ENCODE peak calls at places on chromosomes 5 and 9, in ten cellular contexts. M is spleen; E is CD4-positive, alpha-beta T cell; S is HuH-7; N is iPS DF 6.9; I is mucosa of descending colon; P is activated CD8-positive, alpha-beta memory T cell treated with anti-CD3 and anti-CD28 coated beads, Interleukin-2, amount 50 U/mL, for 48 hours; B is GM13976; H is EL; T is T-helper 9 cell. C is an unnamed sample.
A peak's percentile ranks its signal among the peaks of the same experiment; 100 is the strongest.

GRCh38 chr5:849651-850301 is 1.0 kb downstream of the ZDHHC11 start:
- DNase-seq in S (peak; percentile 45), M (peak; percentile 70), T (no peak), E (no peak), B (no peak), H (no peak), I (peak; percentile 43), N (no peak), P (peak; percentile 32), C (no peak)

GRCh38 chr5:143497749-143498148 is 94.3 kb upstream of the NR3C1 start:
- DNase-seq in T (no peak), P (no peak), N (no peak), M (no peak), S (no peak), E (no peak), H (no peak), B (no peak), I (no peak), C (no peak)

GRCh38 chr5:180070726-180071417 is 687 bp downstream of the RNF130 start:
- DNase-seq in P (peak; percentile 62), E (no peak), H (peak; percentile 54), M (no peak), I (no peak), T (no peak), N (no peak), S (peak; percentile 49), B (no peak), C (peak; percentile 50)

GRCh38 chr9:130923611-130924447 is 15.2 kb downstream of the FIBCD1 start:
- DNase-seq in T (no peak), M (no peak), I (no peak), E (no peak), B (no peak), P (no peak), H (no peak), S (no peak), N (no peak), C (no peak)

GRCh38 chr5:102018690-102019089 is 277.4 kb downstream of the SLCO4C1 start:
- DNase-seq in P (no peak), S (no peak), H (no peak), B (no peak), M (peak; percentile 16), E (no peak), I (no peak), N (no peak), T (no peak), C (no peak)

GRCh38 chr5:9455826-9456434 is 89.9 kb downstream of the SEMA5A start:
- DNase-seq in N (no peak), H (no peak), B (no peak), P (no peak), S (no peak), T (no peak), I (no peak), E (no peak), M (no peak), C (no peak)

GRCh38 chr5:150641006-150641570 is 628 bp downstream of the SYNPO start:
- DNase-seq in E (no peak), S (no peak), M (no peak), P (no peak), N (no peak), H (peak; percentile 86), T (no peak), B (no peak), I (no peak), C (no peak)

GRCh38 chr9:100639851-100640250 is 62.0 kb downstream of the CAVIN4 start:
- DNase-seq in B (no peak), H (no peak), N (no peak), M (no peak), P (no peak), S (no peak), E (no peak), I (no peak), T (no peak), C (no peak)

GRCh38 chr5:147530801-147531389 is 21.0 kb upstream of the DPYSL3 start:
- DNase-seq in E (no peak), N (no peak), M (no peak), I (no peak), T (no peak), H (peak; percentile 89), B (no peak), S (no peak), P (no peak), C (no peak)

GRCh38 chr9:126514037-126514821 is 99.5 kb upstream of the LMX1B start:
- DNase-seq in H (peak; percentile 61), S (peak; percentile 95), T (peak; percentile 58), M (peak; percentile 94), B (peak; percentile 83), I (peak; percentile 74), P (peak; percentile 86), E (peak; percentile 37), N (no peak), C (peak; percentile 19)

GRCh38 chr9:13324988-13325387 is 45.5 kb upstream of the MPDZ start:
- DNase-seq in T (no peak), N (no peak), S (no peak), I (no peak), P (no peak), M (no peak), B (no peak), H (peak; percentile 2), E (no peak), C (no peak)

GRCh38 chr5:96709152-96709821 is 47.1 kb downstream of the CAST start:
- DNase-seq in H (peak; percentile 75), B (no peak), S (no peak), P (no peak), T (no peak), E (no peak), M (no peak), I (no peak), N (no peak), C (no peak)

GRCh38 chr9:34079181-34079580 is 30.5 kb upstream of the UBAP2 start:
- DNase-seq in T (no peak), I (no peak), M (no peak), S (no peak), N (no peak), H (peak; percentile 59), B (no peak), E (no peak), P (no peak), C (no peak)

GRCh38 chr5:142749321-142749720 is 20.9 kb upstream of the ARHGAP26 start:
- DNase-seq in P (no peak), T (no peak), S (no peak), I (no peak), E (no peak), M (no peak), H (peak; percentile 68), N (no peak), B (no peak), C (peak; percentile 72)

GRCh38 chr5:59450245-59450644 is 443.3 kb downstream of the PDE4D start:
- DNase-seq in M (no peak), I (no peak), E (no peak), H (no peak), N (peak; percentile 13), P (no peak), B (no peak), S (peak; percentile 5), T (no peak), C (no peak)

GRCh38 chr5:15746833-15747232 is 246.9 kb downstream of the FBXL7 start:
- DNase-seq in S (no peak), I (no peak), B (no peak), T (no peak), E (no peak), M (no peak), P (no peak), H (no peak), N (no peak), C (no peak)

GRCh38 chr9:101912698-101913097 is 174.3 kb upstream of the GRIN3A start:
- DNase-seq in S (no peak), B (no peak), M (no peak), E (no peak), H (no peak), P (no peak), T (no peak), I (no peak), N (no peak), C (no peak)

GRCh38 chr9:111900934-111901612 is 4.5 kb downstream of the UGCG start:
- DNase-seq in N (no peak), I (no peak), M (no peak), H (no peak), S (no peak), P (no peak), E (no peak), B (no peak), T (no peak), C (no peak)

GRCh38 chr9:1723616-1724015 is 291.5 kb upstream of the SMARCA2 start:
- DNase-seq in S (no peak), N (no peak), H (no peak), T (no peak), I (no peak), B (no peak), P (no peak), M (no peak), E (no peak), C (no peak)

GRCh38 chr5:160441352-160441781 is 19.7 kb downstream of the PTTG1 start:
- DNase-seq in B (no peak), E (no peak), I (no peak), P (no peak), S (no peak), N (no peak), H (peak; percentile 17), M (no peak), T (no peak), C (no peak)

GRCh38 chr9:29556317-29556716 is 1983.0 kb upstream of the C9orf72 start:
- DNase-seq in H (peak; percentile 77), B (no peak), N (no peak), E (no peak), T (no peak), P (no peak), S (no peak), I (no peak), M (no peak), C (no peak)

GRCh38 chr5:173962436-173962835 is 26.5 kb upstream of the C5orf47 start:
- DNase-seq in M (no peak), P (no peak), T (no peak), I (no peak), N (no peak), H (no peak), B (no peak), S (no peak), E (no peak), C (no peak)

GRCh38 chr5:75471193-75471592 is 40.2 kb downstream of the CERT1 start:
- DNase-seq in M (no peak), T (no peak), B (no peak), P (no peak), E (no peak), N (no peak), I (no peak), H (no peak), S (no peak), C (no peak)

GRCh38 chr9:131754846-131755245 is 15.0 kb upstream of the RAPGEF1 start:
- DNase-seq in M (no peak), I (no peak), N (no peak), H (no peak), B (no peak), P (no peak), S (no peak), T (no peak), E (no peak), C (no peak)

GRCh38 chr5:96863114-96863513 is 13.2 kb upstream of the ERAP2 start:
- DNase-seq in N (no peak), T (no peak), H (no peak), M (no peak), E (no peak), P (no peak), B (no peak), I (no peak), S (no peak), C (no peak)

GRCh38 chr5:36491860-36492259 is 114.5 kb upstream of the SLC1A3 start:
- DNase-seq in T (no peak), N (no peak), I (no peak), H (no peak), S (no peak), P (no peak), B (no peak), M (no peak), E (no peak), C (no peak)

GRCh38 chr5:34511481-34511880 is 144.6 kb upstream of the RAI14 start:
- DNase-seq in E (no peak), T (no peak), I (no peak), S (no peak), N (no peak), H (no peak), B (no peak), P (no peak), M (no peak), C (no peak)

GRCh38 chr5:144275329-144275728 is 104.7 kb downstream of the KCTD16 start:
- DNase-seq in H (no peak), N (no peak), B (no peak), E (no peak), S (no peak), M (no peak), P (no peak), T (no peak), I (no peak), C (peak; percentile 33)